ENCODE peak calls at places on chromosomes 4 and X, in ten cellular contexts. P is hepatocyte, A is mucosa of descending colon, T is choroid plexus epithelial cell, S is uterus, I is AG04449, B is bronchial epithelial cell, Z is heart right ventricle, H is AG04450, O is right atrium auricular region. D is an unnamed sample.

GRCh38 chr4:20254517-20255250 is 3.0 kb downstream of the SLIT2 start:
- DNase-seq in B (no peak), A (peak), S (peak), T (peak), O (no peak), I (no peak), H (no peak), Z (peak), P (peak), D (peak)

GRCh38 chr4:121421594-121421993 is 40.8 kb upstream of the QRFPR start:
- DNase-seq in Z (no peak), T (peak), H (no peak), A (no peak), S (no peak), P (no peak), I (no peak), B (peak), O (no peak), D (no peak)

GRCh38 chr4:119733431-119733830 is 104.8 kb upstream of the PDE5A start:
- DNase-seq in I (no peak), H (no peak), P (no peak), T (peak), S (no peak), Z (no peak), A (no peak), O (no peak), B (peak), D (no peak)

GRCh38 chr4:165326831-165327210 is 648 bp upstream of the MSMO1 start:
- DNase-seq in B (peak), O (no peak), S (no peak), T (peak), H (no peak), Z (peak), I (no peak), A (peak), P (peak), D (peak)

GRCh38 chr4:52015366-52015765 is 4.8 kb downstream of the LRRC66 start:
- DNase-seq in H (no peak), T (peak), S (no peak), P (peak), O (no peak), Z (no peak), B (no peak), I (no peak), A (no peak), D (peak)

GRCh38 chr4:99885063-99885664 is 9.1 kb downstream of the LAMTOR3 start:
- DNase-seq in P (peak), B (peak), A (no peak), H (no peak), S (no peak), Z (no peak), O (no peak), I (no peak), T (peak), D (peak)

GRCh38 chr4:113620032-113620431 is 141.5 kb downstream of the CAMK2D start:
- DNase-seq in T (no peak), H (no peak), Z (no peak), I (no peak), P (no peak), B (no peak), S (no peak), A (no peak), O (no peak), D (no peak)

GRCh38 chr4:186023975-186024374 is 45.0 kb upstream of the TLR3 start:
- DNase-seq in S (no peak), O (no peak), A (no peak), P (no peak), I (no peak), T (no peak), H (no peak), B (no peak), Z (no peak), D (no peak)

GRCh38 chrX:72107841-72108590 is 23.7 kb downstream of the RTL5 start:
- DNase-seq in A (no peak), T (no peak), S (no peak), P (no peak), I (no peak), B (no peak), O (no peak), Z (no peak), H (no peak), D (no peak)

GRCh38 chrX:72107320-72107719 is 24.4 kb downstream of the RTL5 start:
- DNase-seq in H (no peak), P (no peak), O (no peak), S (no peak), A (no peak), B (peak), I (no peak), T (peak), Z (no peak), D (peak)

GRCh38 chrX:72111011-72111708 is 20.6 kb downstream of the RTL5 start:
- DNase-seq in O (no peak), I (no peak), A (no peak), Z (no peak), H (no peak), P (no peak), S (no peak), T (no peak), B (no peak), D (no peak)

GRCh38 chrX:72110051-72110926 is 21.4 kb downstream of the RTL5 start:
- DNase-seq in A (no peak), T (peak), O (no peak), S (no peak), H (no peak), B (no peak), P (no peak), I (no peak), Z (no peak), D (peak)

GRCh38 chrX:72108666-72109065 is 23.0 kb downstream of the RTL5 start:
- DNase-seq in H (no peak), O (no peak), I (no peak), P (no peak), A (no peak), Z (no peak), S (no peak), T (no peak), B (no peak), D (no peak)
- H3K4me3 ChIP-seq in H (no peak), O (no peak), I (no peak), P (no peak), A (no peak), Z (no peak), S (no peak), T (no peak), B (no peak), D (no peak)

GRCh38 chr4:29704059-29704458 is 1016.1 kb upstream of the PCDH7 start:
- DNase-seq in T (no peak), Z (no peak), A (no peak), B (no peak), P (no peak), I (no peak), H (no peak), O (no peak), S (no peak), D (no peak)
- TF ChIP-seq CTCF in T (no peak), Z (no peak), A (no peak), B (no peak), P (no peak), I (no peak), H (no peak), O (no peak), S (no peak), D (no peak)

GRCh38 chr4:2793578-2793919 is 664 bp downstream of the SH3BP2 start:
- DNase-seq in O (no peak), A (peak), B (peak), Z (no peak), S (peak), T (peak), I (no peak), P (peak), H (no peak), D (peak)
- H3K4me3 ChIP-seq in O (peak), A (peak), B (peak), Z (peak), S (peak), T (peak), I (peak), P (peak), H (peak), D (peak)

GRCh38 chr4:44725166-44725565 is 1.2 kb downstream of the GNPDA2 start:
- DNase-seq in Z (no peak), A (no peak), T (no peak), O (no peak), B (no peak), P (peak), I (no peak), H (no peak), S (no peak), D (peak)

GRCh38 chr4:44722001-44722400 is 4.4 kb downstream of the GNPDA2 start:
- DNase-seq in Z (no peak), O (no peak), A (no peak), I (no peak), T (no peak), B (peak), H (no peak), P (no peak), S (no peak), D (no peak)

GRCh38 chr4:44727471-44727870 is 1.1 kb upstream of the GNPDA2 start:
- DNase-seq in I (no peak), T (no peak), B (no peak), O (no peak), Z (no peak), P (no peak), H (no peak), A (no peak), S (no peak), D (no peak)

DNA sequence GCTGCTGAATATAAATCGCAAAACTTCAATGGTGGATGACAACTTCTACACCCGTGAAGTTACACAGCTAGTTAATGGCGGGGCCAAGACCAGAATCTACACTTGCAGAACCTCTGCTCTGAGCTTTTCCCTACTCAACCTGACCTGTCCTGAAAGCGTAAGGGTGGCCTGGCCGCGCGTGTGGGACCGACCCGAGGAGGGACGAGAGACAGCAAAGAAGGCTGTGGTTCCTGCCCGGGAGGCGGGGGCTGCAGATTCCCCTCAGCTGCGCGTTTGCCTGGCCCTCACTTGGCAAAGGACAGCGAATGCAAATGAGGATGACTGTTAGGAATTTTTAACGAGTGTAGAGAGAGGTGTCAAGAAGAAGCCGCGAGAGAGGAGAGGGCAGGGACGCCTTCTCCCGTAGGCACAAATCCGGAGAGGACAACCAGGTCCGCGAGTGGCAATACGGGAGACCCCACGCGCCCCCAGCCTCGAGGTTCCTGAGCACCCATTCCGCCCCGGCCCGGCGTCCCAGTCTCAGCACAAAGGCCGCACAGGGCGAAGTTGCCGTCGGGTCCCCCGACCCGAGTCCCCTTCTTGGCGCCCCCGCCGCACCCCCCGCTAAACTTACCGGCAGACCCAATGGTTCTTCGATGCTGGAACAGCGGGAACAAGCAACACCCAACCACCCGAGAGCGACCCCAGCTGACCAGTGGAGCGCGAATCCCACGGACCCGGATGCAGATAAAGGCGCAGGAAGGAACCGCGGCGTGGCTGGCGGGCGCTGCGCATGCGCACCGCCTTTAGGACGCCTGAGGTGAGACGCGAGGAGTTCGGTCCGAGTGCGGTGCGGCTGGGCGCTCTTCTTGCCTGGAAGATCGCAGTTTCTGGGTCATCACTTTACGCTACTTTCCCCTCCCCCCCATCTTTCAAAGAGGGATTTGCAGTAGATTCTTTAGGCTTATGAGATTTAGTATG is at the start of gene GNPDA2:
- DNase-seq in T (peak), B (peak), O (peak), I (peak), S (peak), A (peak), H (peak), Z (peak), P (peak), D (peak)
- TF ChIP-seq CTCF in T (peak), B (peak), O (peak), I (peak), S (no peak), A (no peak), H (no peak), Z (peak), P (peak), D (peak)

DNA sequence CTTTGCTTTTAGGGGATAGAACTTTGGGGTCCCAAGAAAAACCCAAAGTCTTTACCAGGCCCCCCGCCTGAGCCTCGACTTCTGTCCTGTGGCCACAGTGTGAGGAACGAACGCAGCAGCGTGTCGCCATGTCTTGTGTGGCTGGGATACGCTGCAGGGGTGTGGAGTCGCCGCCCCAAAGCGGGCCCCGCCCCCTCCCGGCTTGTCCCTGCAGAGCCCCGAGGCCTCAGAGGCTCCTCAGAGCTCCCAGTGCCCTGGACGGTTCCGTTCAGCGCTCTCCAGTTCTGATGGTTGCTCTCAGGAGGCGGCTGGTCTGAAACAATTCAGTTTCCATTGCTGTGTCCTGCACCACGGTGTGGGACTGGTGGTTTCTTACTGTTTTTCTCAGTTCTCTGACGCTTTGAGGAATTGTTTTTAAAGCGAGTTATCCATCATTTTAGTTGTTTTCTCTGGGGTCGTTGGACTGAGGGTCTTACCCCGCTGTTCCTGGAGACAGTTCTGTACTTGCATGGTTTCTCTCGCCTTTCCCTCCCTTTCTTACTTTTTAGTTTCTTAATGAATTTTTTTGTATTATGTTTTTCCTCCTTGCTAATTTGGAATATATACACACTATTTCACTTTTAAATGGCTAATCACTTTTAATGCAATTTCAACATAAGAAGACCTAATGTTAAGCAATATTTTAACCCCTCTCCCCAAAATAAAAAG is 1.6 kb upstream of the IDUA start:
- DNase-seq in T (peak), H (no peak), O (peak), B (peak), S (no peak), I (no peak), P (peak), Z (peak), A (peak), D (peak)
- H3K4me3 ChIP-seq in T (peak), H (peak), O (no peak), B (peak), S (no peak), I (peak), P (peak), Z (no peak), A (no peak), D (peak)

GRCh38 chr4:31692407-31692940 is 972.3 kb downstream of the PCDH7 start:
- DNase-seq in Z (no peak), S (no peak), B (no peak), A (no peak), T (no peak), H (no peak), O (no peak), P (no peak), I (no peak), D (no peak)
- TF ChIP-seq CTCF in Z (no peak), S (no peak), B (no peak), A (no peak), T (peak), H (peak), O (no peak), P (peak), I (no peak), D (no peak)

DNA sequence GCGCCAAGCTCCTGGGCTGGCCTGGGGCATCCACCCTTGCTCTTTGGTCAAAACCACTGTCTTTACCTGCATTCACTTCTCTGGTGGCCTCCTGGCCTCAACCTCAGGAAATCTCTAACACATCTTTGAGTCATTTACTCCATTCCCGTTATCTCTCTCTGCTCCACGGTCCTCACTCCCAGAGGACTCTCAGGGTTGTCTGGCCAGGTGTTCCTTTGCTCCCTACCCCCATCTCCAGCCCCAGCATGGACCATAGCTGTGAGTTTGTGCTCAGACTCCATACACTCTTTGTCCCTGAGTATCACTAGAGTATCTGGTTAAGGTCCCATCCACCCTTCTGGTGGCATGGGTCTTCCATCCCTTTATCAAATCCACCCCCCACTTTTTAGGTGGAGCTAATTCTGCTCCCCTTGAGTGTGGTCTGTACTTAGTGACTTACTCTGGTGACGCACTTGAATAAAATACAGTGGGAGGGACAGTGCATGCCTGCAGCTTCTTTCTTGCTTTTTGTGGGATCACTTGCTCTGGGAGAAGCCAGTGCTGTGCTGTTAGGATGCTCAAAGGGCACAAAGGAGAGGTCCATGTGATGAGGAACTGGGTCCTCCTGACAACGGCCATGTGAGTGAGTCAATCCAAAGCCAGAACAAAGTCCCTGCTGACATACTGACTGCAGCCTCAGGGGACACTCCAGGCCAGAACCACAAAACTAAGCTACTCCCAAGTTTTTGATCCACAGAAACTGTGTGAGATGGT is 44.3 kb downstream of the IGFBP7 start:
- DNase-seq in T (no peak), H (no peak), I (no peak), P (no peak), Z (no peak), A (no peak), B (no peak), S (no peak), O (no peak), D (no peak)
- H3K4me3 ChIP-seq in T (no peak), H (peak), I (no peak), P (no peak), Z (no peak), A (no peak), B (no peak), S (no peak), O (no peak), D (peak)

DNA sequence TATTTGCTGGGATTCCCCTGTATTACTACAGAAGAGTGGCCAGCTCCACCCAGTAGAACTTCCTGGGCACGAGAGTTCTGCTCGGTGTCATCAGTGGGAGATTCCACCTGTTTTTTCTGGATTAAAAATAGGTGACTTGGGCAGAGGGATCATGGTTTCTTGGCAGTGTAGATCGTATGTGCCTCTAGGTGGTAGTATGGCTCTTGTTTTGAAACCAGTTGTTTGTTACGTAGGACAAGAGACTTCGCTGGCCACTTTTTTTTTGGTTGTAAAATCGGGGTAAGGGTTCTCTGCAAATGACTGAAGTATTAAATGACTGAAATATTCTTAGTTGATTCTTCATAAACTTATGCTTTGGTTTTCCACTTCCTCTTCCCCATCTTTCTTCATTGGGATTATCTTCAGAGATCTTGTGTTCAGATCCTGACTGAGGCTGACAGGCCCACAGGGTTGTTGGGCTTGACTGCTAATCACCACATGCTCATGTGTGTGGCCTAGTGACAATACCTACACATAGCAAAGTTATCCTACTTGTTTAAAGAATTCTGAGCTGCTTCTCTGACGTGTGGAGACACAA is 43.8 kb upstream of the WDR1 start:
- DNase-seq in T (peak), Z (no peak), I (no peak), B (peak), H (no peak), O (no peak), S (no peak), A (no peak), P (peak), D (peak)
- TF ChIP-seq CTCF in T (peak), Z (no peak), I (no peak), B (peak), H (no peak), O (peak), S (no peak), A (no peak), P (peak), D (peak)